ENCODE peak calls at places on chromosomes 4 and X, in nine cellular contexts. V is substantia nigra; D is T-helper 2 cell treated with Interferon-gamma antibody and Interleukin-4, amounts not matched to agents 5 μg/mL and 100 μg/mL, for 36 hours; J is NCI-H345; Q is GM23248; I is WTC11; F is caudate nucleus; R is activated CD4-positive, alpha-beta T cell treated with anti-CD3 and anti-CD28 coated beads for 36 hours; A is GM06990. E is an unnamed sample.

GRCh38 chr4:8739820-8740665 is 131.6 kb downstream of the HMX1 start:
- DNase-seq in D (no peak), F (no peak), I (no peak), A (no peak), J (no peak), R (no peak), Q (no peak), V (no peak), E (no peak)

GRCh38 chrX:115018040-115018647 is 728 bp upstream of the IL13RA2 start:
- DNase-seq in Q (peak; percentile 33), D (no peak), V (no peak), A (no peak), R (peak; percentile 10), J (no peak), F (no peak), I (peak; percentile 11), E (no peak)

GRCh38 chr4:101201421-101201820 is 145.9 kb downstream of the PPP3CA start:
- DNase-seq in V (no peak), R (no peak), Q (no peak), I (no peak), D (no peak), J (no peak), A (no peak), F (no peak), E (no peak)

GRCh38 chr4:24210332-24210902 is 320.6 kb upstream of the PPARGC1A start:
- DNase-seq in R (no peak), D (no peak), V (no peak), F (no peak), A (no peak), I (no peak), Q (peak; percentile 98), J (no peak), E (no peak)

GRCh38 chrX:15911729-15912550 is 57.3 kb upstream of the AP1S2 start:
- DNase-seq in J (no peak), D (no peak), V (no peak), R (no peak), I (no peak), F (no peak), A (peak; percentile 22), Q (peak; percentile 7), E (no peak)

GRCh38 chr4:184536881-184537248 is 62.5 kb upstream of the IRF2 start:
- DNase-seq in F (no peak), D (no peak), V (no peak), I (no peak), J (no peak), Q (peak; percentile 38), A (no peak), R (no peak), E (peak; percentile 25)

GRCh38 chr4:150581611-150582010 is 340 bp upstream of the MAB21L2 start:
- DNase-seq in V (no peak), D (no peak), R (no peak), I (peak; percentile 56), A (no peak), J (no peak), F (no peak), Q (no peak), E (no peak)

GRCh38 chr4:154328030-154328429 is 163.6 kb downstream of the DCHS2 start:
- DNase-seq in F (no peak), R (no peak), D (no peak), I (no peak), Q (no peak), V (no peak), A (no peak), J (no peak), E (no peak)

GRCh38 chr4:79492148-79492547 is 84.1 kb upstream of the GK2 start:
- DNase-seq in Q (no peak), I (no peak), V (no peak), A (no peak), J (no peak), D (no peak), F (no peak), R (no peak), E (no peak)

GRCh38 chr4:176499518-176499917 is 179.8 kb downstream of the SPCS3 start:
- DNase-seq in Q (peak; percentile 79), V (no peak), R (no peak), D (no peak), J (no peak), F (no peak), A (no peak), I (no peak), E (no peak)

GRCh38 chr4:138851626-138852443 is 163.7 kb upstream of the NOCT start:
- DNase-seq in D (no peak), V (no peak), Q (peak; percentile 12), I (no peak), F (no peak), A (no peak), R (no peak), J (peak; percentile 31), E (peak; percentile 73)

GRCh38 chr4:76308548-76308947 is 2.0 kb downstream of the STBD1 start:
- DNase-seq in F (no peak), V (no peak), J (no peak), D (no peak), A (no peak), R (no peak), Q (no peak), I (no peak), E (no peak)

GRCh38 chrX:108537005-108537404 is 97.4 kb downstream of the COL4A5 start:
- DNase-seq in A (no peak), Q (peak; percentile 54), D (no peak), F (no peak), V (no peak), R (no peak), I (no peak), J (peak; percentile 46), E (peak; percentile 7)

GRCh38 chr4:118756429-118756828 is 71.2 kb downstream of the METTL14 start:
- DNase-seq in Q (no peak), V (no peak), A (no peak), J (no peak), I (no peak), D (no peak), F (no peak), R (no peak), E (no peak)

GRCh38 chr4:23097251-23097650 is 404.5 kb downstream of the GBA3 start:
- DNase-seq in F (no peak), R (no peak), J (no peak), V (no peak), A (no peak), D (no peak), Q (peak; percentile 57), I (no peak), E (no peak)

GRCh38 chr4:83510442-83510841 is 25.5 kb upstream of the GPAT3 start:
- DNase-seq in V (no peak), I (no peak), A (no peak), Q (no peak), J (no peak), F (no peak), D (no peak), R (no peak), E (no peak)

GRCh38 chr4:119570401-119570800 is 58.2 kb downstream of the PDE5A start:
- DNase-seq in J (no peak), F (no peak), D (no peak), I (no peak), R (no peak), A (no peak), V (no peak), Q (peak; percentile 43), E (no peak)

GRCh38 chrX:105460366-105460765 is 239.9 kb upstream of the TEX13A start:
- DNase-seq in A (no peak), V (no peak), R (no peak), D (no peak), J (no peak), F (no peak), Q (no peak), I (no peak), E (no peak)

GRCh38 chr4:146333895-146334262 is 119.5 kb downstream of the REELD1 start:
- DNase-seq in I (no peak), F (no peak), J (no peak), A (no peak), Q (no peak), V (no peak), D (no peak), R (no peak), E (no peak)

GRCh38 chr4:151641167-151641566 is 119.6 kb downstream of the GATB start:
- DNase-seq in V (no peak), F (no peak), J (no peak), A (no peak), Q (peak; percentile 89), R (no peak), D (no peak), I (no peak), E (no peak)

GRCh38 chr4:78596111-78596742 is 44.7 kb downstream of the ANXA3 start:
- DNase-seq in R (no peak), I (no peak), Q (no peak), V (no peak), A (no peak), F (no peak), J (no peak), D (no peak), E (no peak)

GRCh38 chr4:7217453-7218310 is 25.3 kb downstream of the SORCS2 start:
- DNase-seq in J (no peak), D (no peak), I (no peak), V (no peak), F (no peak), Q (peak; percentile 25), A (no peak), R (no peak), E (no peak)

GRCh38 chr4:31580843-31581242 is 860.7 kb downstream of the PCDH7 start:
- DNase-seq in J (no peak), D (no peak), F (no peak), I (no peak), Q (no peak), V (no peak), A (no peak), R (no peak), E (no peak)

GRCh38 chr4:157978680-157979361 is 194.0 kb downstream of the GASK1B start:
- DNase-seq in A (peak; percentile 5), I (peak; percentile 45), V (peak; percentile 1), D (peak; percentile 7), R (peak; percentile 38), F (peak; percentile 56), Q (peak; percentile 66), J (peak; percentile 72), E (peak; percentile 88)

GRCh38 chr4:135269125-135269772 is 1067.7 kb upstream of the PABPC4L start:
- DNase-seq in R (no peak), F (no peak), J (no peak), I (no peak), A (no peak), Q (no peak), D (no peak), V (no peak), E (no peak)

GRCh38 chr4:125168531-125168930 is 146.2 kb upstream of the FAT4 start:
- DNase-seq in I (no peak), A (no peak), J (no peak), R (no peak), D (no peak), Q (peak; percentile 11), F (no peak), V (no peak), E (no peak)

GRCh38 chrX:584572-584971 is 46.0 kb upstream of the SHOX start:
- DNase-seq in F (no peak), D (no peak), R (no peak), Q (no peak), V (no peak), J (no peak), I (no peak), A (no peak), E (no peak)

GRCh38 chr4:168139336-168139735 is 47.0 kb downstream of the ANXA10 start:
- DNase-seq in I (no peak), F (no peak), J (no peak), D (no peak), Q (peak; percentile 80), V (no peak), A (no peak), R (no peak), E (no peak)

E was measured in putamen.